ENCODE peak calls at places on chromosome 10, in six cellular contexts. V is stimulated activated CD4-positive, alpha-beta T cell treated with anti-CD3 and anti-CD28 coated beads, TNF-alpha, amount 100 ng/mL, for 4 hours; Q is NCI-H1092 treated with DMSO at 0.1 percent for 48 hours; N is HTR-8/SVneo; S is GM12864; P is hepatic stellate cell. Z is an unnamed sample.

GRCh38 chr10:113415246-113415645 is 137.6 kb upstream of the HABP2 start:
- DNase-seq in V (no peak), Q (no peak), N (no peak), S (no peak), P (no peak), Z (no peak)

GRCh38 chr10:20922033-20922432 is 24.9 kb upstream of the NEBL start:
- DNase-seq in V (no peak), Q (no peak), N (no peak), S (no peak), P (no peak), Z (peak)

GRCh38 chr10:124091646-124092269 is 1.6 kb downstream of the CHST15 start:
- DNase-seq in V (no peak), Q (peak), N (no peak), S (no peak), P (no peak), Z (no peak)

GRCh38 chr10:11678074-11678793 is 63.9 kb upstream of the ECHDC3 start:
- DNase-seq in V (no peak), Q (no peak), N (no peak), S (peak), P (no peak), Z (no peak)

GRCh38 chr10:21720090-21720489 is 186.1 kb downstream of the MLLT10 start:
- DNase-seq in V (no peak), Q (no peak), N (no peak), S (no peak), P (no peak), Z (no peak)

GRCh38 chr10:22625511-22626288 is 88.7 kb downstream of the PIP4K2A start:
- DNase-seq in V (no peak), Q (no peak), N (no peak), S (no peak), P (no peak), Z (no peak)

GRCh38 chr10:29392376-29393021 is 103.6 kb downstream of the LYZL1 start:
- DNase-seq in V (no peak), Q (peak), N (peak), S (no peak), P (peak), Z (peak)

GRCh38 chr10:13257621-13258150 is 23.5 kb upstream of the UCMA start:
- DNase-seq in V (no peak), Q (no peak), N (no peak), S (no peak), P (no peak), Z (no peak)

GRCh38 chr10:96747734-96748550 is 27.6 kb upstream of the PIK3AP1 start:
- DNase-seq in V (no peak), Q (no peak), N (no peak), S (peak), P (no peak), Z (no peak)

GRCh38 chr10:33238643-33239042 is 95.8 kb downstream of the NRP1 start:
- DNase-seq in V (no peak), Q (no peak), N (no peak), S (no peak), P (no peak), Z (no peak)

GRCh38 chr10:61503051-61503450 is 49.9 kb upstream of the TMEM26 start:
- DNase-seq in V (no peak), Q (no peak), N (no peak), S (no peak), P (peak), Z (no peak)

GRCh38 chr10:63780075-63780474 is 258.9 kb downstream of the REEP3 start:
- DNase-seq in V (no peak), Q (no peak), N (no peak), S (no peak), P (no peak), Z (no peak)

GRCh38 chr10:132959296-132959961 is 17.1 kb upstream of the CFAP46 start:
- DNase-seq in V (no peak), Q (no peak), N (no peak), S (no peak), P (no peak), Z (no peak)

GRCh38 chr10:86944471-86944870 is 12.9 kb downstream of the MMRN2 start:
- DNase-seq in V (no peak), Q (no peak), N (no peak), S (no peak), P (no peak), Z (no peak)

GRCh38 chr10:49359349-49360231 is 36.3 kb downstream of the DRGX start:
- DNase-seq in V (no peak), Q (peak), N (no peak), S (no peak), P (no peak), Z (no peak)

GRCh38 chr10:60358282-60358681 is 31.4 kb downstream of the ANK3 start:
- DNase-seq in V (no peak), Q (no peak), N (no peak), S (no peak), P (no peak), Z (no peak)

GRCh38 chr10:89591796-89592271 is 53.2 kb downstream of the PANK1 start:
- DNase-seq in V (no peak), Q (no peak), N (no peak), S (no peak), P (peak), Z (no peak)

GRCh38 chr10:43843331-43844101 is 194.8 kb upstream of the ZNF32 start:
- DNase-seq in V (no peak), Q (no peak), N (peak), S (no peak), P (peak), Z (no peak)

GRCh38 chr10:30433286-30433778 is 652 bp upstream of the MAP3K8 start:
- DNase-seq in V (peak), Q (no peak), N (peak), S (no peak), P (peak), Z (peak)

GRCh38 chr10:92573091-92573797 is 649 bp downstream of the IDE start:
- DNase-seq in V (no peak), Q (peak), N (peak), S (no peak), P (peak), Z (peak)

GRCh38 chr10:12984165-12984747 is 17.3 kb downstream of the CCDC3 start:
- DNase-seq in V (no peak), Q (no peak), N (no peak), S (no peak), P (no peak), Z (no peak)

GRCh38 chr10:6296456-6297214 is 93.9 kb downstream of the PFKFB3 start:
- DNase-seq in V (no peak), Q (no peak), N (no peak), S (no peak), P (no peak), Z (no peak)

GRCh38 chr10:71393841-71394475 is 2.8 kb upstream of the CDH23 start:
- DNase-seq in V (no peak), Q (no peak), N (no peak), S (no peak), P (no peak), Z (no peak)

GRCh38 chr10:98030991-98031431 is 590 bp upstream of the CRTAC1 start:
- DNase-seq in V (no peak), Q (peak), N (no peak), S (no peak), P (no peak), Z (no peak)

GRCh38 chr10:31036209-31036608 is 4.5 kb upstream of the ZNF438 start:
- DNase-seq in V (no peak), Q (no peak), N (no peak), S (no peak), P (no peak), Z (no peak)

GRCh38 chr10:98466916-98467505 is 20.3 kb upstream of the HPS1 start:
- DNase-seq in V (no peak), Q (no peak), N (no peak), S (no peak), P (no peak), Z (no peak)

GRCh38 chr10:131933695-131934086 is 32.9 kb downstream of the PPP2R2D start:
- DNase-seq in V (no peak), Q (no peak), N (no peak), S (no peak), P (no peak), Z (no peak)

GRCh38 chr10:44627591-44628354 is 242.9 kb upstream of the CXCL12 start:
- DNase-seq in V (no peak), Q (no peak), N (no peak), S (no peak), P (no peak), Z (no peak)

GRCh38 chr10:125060851-125061556 is 99.4 kb downstream of the CTBP2 start:
- DNase-seq in V (no peak), Q (peak), N (peak), S (no peak), P (peak), Z (peak)

GRCh38 chr10:42781893-42782445 is 626 bp upstream of the BMS1 start:
- DNase-seq in V (no peak), Q (no peak), N (no peak), S (no peak), P (no peak), Z (no peak)

GRCh38 chr10:81426722-81427121 is 448.3 kb upstream of the NRG3 start:
- DNase-seq in V (no peak), Q (no peak), N (no peak), S (no peak), P (no peak), Z (no peak)

GRCh38 chr10:6543431-6544005 is 36.6 kb downstream of the PRKCQ start:
- DNase-seq in V (peak), Q (no peak), N (no peak), S (no peak), P (no peak), Z (no peak)

GRCh38 chr10:119940487-119940886 is 48.0 kb downstream of the SEC23IP start:
- DNase-seq in V (no peak), Q (no peak), N (no peak), S (no peak), P (no peak), Z (no peak)

Z was measured in cerebellar cortex.